ENCODE peak calls at places on chromosomes 13 and 19, in eight cellular contexts. O is tibial nerve, I is upper lobe of left lung, E is A549, A is ovary, K is SK-N-SH, H is suprapubic skin, C is transverse colon. P is an unnamed sample.
A peak's percentile ranks its signal among the peaks of the same experiment; 100 is the strongest.

GRCh38 chr19:54905908-54906511 is at the start of gene NCR1:
- DNase-seq in O (no peak), I (no peak), E (no peak), A (no peak), K (no peak), H (no peak), C (no peak), P (no peak)

GRCh38 chr13:84607614-84608013 is 725.3 kb upstream of the SLITRK1 start:
- DNase-seq in O (peak; percentile 5), I (no peak), E (no peak), A (no peak), K (no peak), H (no peak), C (no peak), P (no peak)

GRCh38 chr19:16509141-16510061 is 13.2 kb downstream of the C19orf44 start:
- DNase-seq in O (peak; percentile 68), I (no peak), E (no peak), A (no peak), K (peak; percentile 1), H (no peak), C (no peak), P (no peak)

GRCh38 chr13:33355470-33355869 is 69.9 kb upstream of the STARD13 start:
- DNase-seq in O (peak; percentile 50), I (no peak), E (no peak), A (no peak), K (no peak), H (no peak), C (no peak), P (no peak)

GRCh38 chr13:51619614-51620013 is 35.4 kb downstream of the WDFY2 start:
- DNase-seq in O (no peak), I (no peak), E (no peak), A (no peak), K (no peak), H (no peak), C (no peak), P (no peak)

GRCh38 chr19:19613456-19613855 is 5.0 kb downstream of the PBX4 start:
- DNase-seq in O (no peak), I (no peak), E (peak; percentile 63), A (no peak), K (no peak), H (no peak), C (peak; percentile 25), P (no peak)

GRCh38 chr13:70844391-70845108 is 736.3 kb upstream of the KLHL1 start:
- DNase-seq in O (no peak), I (no peak), E (no peak), A (no peak), K (no peak), H (no peak), C (peak; percentile 62), P (peak; percentile 48)

GRCh38 chr19:19502808-19503602 is 12.3 kb downstream of the TSSK6 start:
- DNase-seq in O (no peak), I (peak; percentile 70), E (no peak), A (no peak), K (no peak), H (no peak), C (no peak), P (no peak)

GRCh38 chr19:17686027-17686511 is 2.1 kb downstream of the UNC13A start:
- DNase-seq in O (no peak), I (no peak), E (peak; percentile 84), A (no peak), K (peak; percentile 61), H (no peak), C (no peak), P (no peak)

GRCh38 chr13:61383101-61383500 is 32.5 kb downstream of the PCDH20 start:
- DNase-seq in O (no peak), I (no peak), E (no peak), A (no peak), K (no peak), H (no peak), C (no peak), P (no peak)

GRCh38 chr19:17296278-17296677 is 6.9 kb downstream of the ABHD8 start:
- DNase-seq in O (no peak), I (no peak), E (peak; percentile 73), A (no peak), K (peak; percentile 39), H (no peak), C (no peak), P (no peak)

GRCh38 chr13:95392597-95392996 is 91.3 kb upstream of the ABCC4 start:
- DNase-seq in O (no peak), I (no peak), E (no peak), A (no peak), K (no peak), H (no peak), C (no peak), P (no peak)

GRCh38 chr13:30153871-30154426 is 153.4 kb downstream of the KATNAL1 start:
- DNase-seq in O (no peak), I (peak; percentile 67), E (no peak), A (no peak), K (no peak), H (peak; percentile 59), C (no peak), P (no peak)

GRCh38 chr19:16626796-16627193 is 1.2 kb downstream of the MED26 start:
- DNase-seq in O (no peak), I (no peak), E (no peak), A (no peak), K (peak; percentile 36), H (no peak), C (no peak), P (no peak)

GRCh38 chr13:32136061-32136460 is 104.5 kb downstream of the FRY start:
- DNase-seq in O (no peak), I (no peak), E (no peak), A (no peak), K (no peak), H (no peak), C (no peak), P (no peak)

GRCh38 chr19:5048727-5049553 is 80.0 kb downstream of the KDM4B start:
- DNase-seq in O (no peak), I (peak; percentile 82), E (peak; percentile 72), A (peak; percentile 68), K (peak; percentile 67), H (no peak), C (peak; percentile 55), P (no peak)

GRCh38 chr13:26719356-26719945 is 41.1 kb downstream of the GPR12 start:
- DNase-seq in O (no peak), I (no peak), E (no peak), A (no peak), K (no peak), H (no peak), C (no peak), P (no peak)

GRCh38 chr13:102651892-102652291 is 43.0 kb downstream of the METTL21C start:
- DNase-seq in O (no peak), I (no peak), E (no peak), A (no peak), K (no peak), H (no peak), C (no peak), P (no peak)

GRCh38 chr13:91632071-91632470 is 233.7 kb downstream of the GPC5 start:
- DNase-seq in O (no peak), I (no peak), E (no peak), A (no peak), K (no peak), H (no peak), C (no peak), P (no peak)

GRCh38 chr19:6679139-6679538 is 9.2 kb upstream of the TNFSF14 start:
- DNase-seq in O (no peak), I (no peak), E (no peak), A (no peak), K (no peak), H (no peak), C (no peak), P (no peak)

GRCh38 chr19:6677495-6677894 is 7.5 kb upstream of the TNFSF14 start:
- DNase-seq in O (no peak), I (no peak), E (no peak), A (no peak), K (no peak), H (no peak), C (no peak), P (no peak)

GRCh38 chr19:6680141-6680540 is 10.2 kb upstream of the TNFSF14 start:
- DNase-seq in O (no peak), I (no peak), E (no peak), A (no peak), K (no peak), H (no peak), C (no peak), P (no peak)

GRCh38 chr19:6677924-6678689 is 8.1 kb upstream of the TNFSF14 start:
- DNase-seq in O (no peak), I (peak; percentile 91), E (peak; percentile 18), A (peak; percentile 30), K (peak; percentile 44), H (no peak), C (no peak), P (no peak)

DNA sequence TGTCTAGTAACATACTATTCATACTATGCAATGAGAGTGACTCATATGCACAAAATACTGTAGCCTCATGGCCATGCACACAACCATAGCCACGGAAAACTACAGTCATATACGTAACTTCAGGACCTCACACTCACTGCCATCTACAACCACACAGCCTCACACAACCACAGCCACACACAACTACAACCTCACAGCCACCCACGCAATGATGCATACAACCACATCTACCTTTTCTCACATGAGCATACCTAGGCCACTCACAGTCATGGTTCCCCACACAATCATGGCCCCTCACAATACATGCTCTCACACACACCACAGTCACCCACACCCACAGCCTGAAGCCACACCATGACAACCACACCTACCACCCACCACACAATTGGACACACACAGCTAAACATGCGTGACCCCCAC is 8.7 kb upstream of the TNFSF14 start:
- DNase-seq in O (no peak), I (no peak), E (no peak), A (no peak), K (no peak), H (no peak), C (no peak), P (no peak)
- TF ChIP-seq CTCF in O (no peak), I (no peak), E (no peak), A (no peak), K (no peak), H (no peak), C (no peak), P (no peak)

GRCh38 chr19:13034636-13035035 is 39.4 kb downstream of the NFIX start:
- DNase-seq in O (no peak), I (no peak), E (no peak), A (no peak), K (no peak), H (no peak), C (no peak), P (no peak)
- H3K4me1 ChIP-seq in O (peaks cover 81% of the 10 kb centered on the region), I (peaks cover 88% of the 10 kb centered on the region), E (peaks cover 17% of the 10 kb centered on the region), A (peaks cover 53% of the 10 kb centered on the region), K (peaks cover 51% of the 10 kb centered on the region), H (peaks cover 100% of the 10 kb centered on the region), C (peaks cover 84% of the 10 kb centered on the region), P (peaks cover 92% of the 10 kb centered on the region)

DNA sequence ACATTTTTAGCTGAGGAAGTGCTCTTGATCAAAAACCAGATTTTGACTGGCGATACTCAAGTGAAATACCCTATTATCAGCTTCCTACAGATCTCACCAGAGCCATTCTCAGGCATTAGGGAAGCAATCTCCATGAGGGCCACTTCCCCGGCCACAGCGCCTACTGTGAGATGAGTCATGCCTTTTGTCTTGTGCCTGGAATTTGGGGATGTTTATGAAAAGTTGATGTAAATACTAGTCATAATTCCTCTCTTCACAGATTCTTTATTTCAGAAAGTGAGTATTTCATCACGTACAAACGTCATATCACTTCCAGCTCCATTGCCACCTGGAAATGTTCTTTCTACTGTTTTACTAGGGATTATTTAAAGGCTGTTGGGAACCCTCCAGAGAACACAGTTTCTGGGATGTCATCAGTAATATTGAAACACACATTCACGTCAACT is 25.3 kb upstream of the SLC46A3 start:
- DNase-seq in O (peak; percentile 19), I (no peak), E (peak; percentile 46), A (no peak), K (no peak), H (no peak), C (no peak), P (no peak)
- TF ChIP-seq EP300 in O (peak; percentile 71), I (no peak), E (no peak), A (no peak), K (no peak), H (no peak), C (no peak), P (no peak)

GRCh38 chr13:111359237-111359915 is 38.9 kb downstream of the TEX29 start:
- DNase-seq in O (no peak), I (no peak), E (no peak), A (no peak), K (no peak), H (no peak), C (no peak), P (peak; percentile 16)
- TF ChIP-seq CTCF in O (no peak), I (no peak), E (no peak), A (no peak), K (peak; percentile 6), H (no peak), C (no peak), P (no peak)